ENCODE peak calls at places on chromosome 17, in seven cellular contexts. T, X, U, A, D, P and R are unnamed samples.

GRCh38 chr17:77841742-77842141 is 116.8 kb upstream of the TNRC6C start:
- DNase-seq in T (peak), X (no peak), U (no peak), A (no peak), D (no peak), P (no peak), R (no peak)

GRCh38 chr17:68452724-68453290 is 4.5 kb downstream of the WIPI1 start:
- DNase-seq in T (no peak), X (no peak), U (no peak), A (no peak), D (no peak), P (no peak), R (no peak)

GRCh38 chr17:50346313-50347086 is 574 bp downstream of the XYLT2 start:
- DNase-seq in T (peak), X (peak), U (peak), A (peak), D (peak), P (peak), R (no peak)

GRCh38 chr17:4858068-4858879 is 25.1 kb downstream of the MINK1 start:
- DNase-seq in T (peak), X (peak), U (no peak), A (no peak), D (no peak), P (peak), R (no peak)

GRCh38 chr17:63246344-63246743 is 199.8 kb downstream of the CYB561 start:
- DNase-seq in T (no peak), X (no peak), U (no peak), A (no peak), D (no peak), P (no peak), R (no peak)

GRCh38 chr17:3870871-3871306 is 22.0 kb downstream of the CAMKK1 start:
- DNase-seq in T (no peak), X (no peak), U (peak), A (no peak), D (no peak), P (no peak), R (no peak)

GRCh38 chr17:79496422-79497005 is 114.3 kb downstream of the RBFOX3 start:
- DNase-seq in T (no peak), X (no peak), U (no peak), A (no peak), D (no peak), P (no peak), R (no peak)

GRCh38 chr17:37642706-37643105 is 540 bp downstream of the DDX52 start:
- DNase-seq in T (no peak), X (no peak), U (no peak), A (peak), D (no peak), P (no peak), R (peak)

GRCh38 chr17:60959696-60960095 is 282.0 kb downstream of the BCAS3 start:
- DNase-seq in T (no peak), X (no peak), U (no peak), A (no peak), D (no peak), P (no peak), R (no peak)

GRCh38 chr17:57772774-57773173 is 27.7 kb upstream of the CCDC182 start:
- DNase-seq in T (no peak), X (no peak), U (no peak), A (peak), D (no peak), P (no peak), R (no peak)

GRCh38 chr17:48588519-48588918 is 1.5 kb downstream of the HOXB3 start:
- DNase-seq in T (no peak), X (no peak), U (no peak), A (no peak), D (no peak), P (no peak), R (no peak)

GRCh38 chr17:76501827-76502307 is 644 bp upstream of the RHBDF2 start:
- DNase-seq in T (no peak), X (no peak), U (no peak), A (no peak), D (no peak), P (no peak), R (no peak)

GRCh38 chr17:35841505-35841904 is 27.2 kb downstream of the HEATR9 start:
- DNase-seq in T (no peak), X (no peak), U (no peak), A (no peak), D (no peak), P (no peak), R (no peak)

GRCh38 chr17:34852614-34853013 is 108.6 kb downstream of the CCT6B start:
- DNase-seq in T (no peak), X (no peak), U (no peak), A (no peak), D (no peak), P (no peak), R (no peak)

GRCh38 chr17:50318551-50319310 is 27.2 kb upstream of the XYLT2 start:
- DNase-seq in T (no peak), X (no peak), U (no peak), A (no peak), D (no peak), P (no peak), R (no peak)

GRCh38 chr17:78497115-78497540 is 80.1 kb downstream of the DNAH17 start:
- DNase-seq in T (peak), X (peak), U (peak), A (peak), D (peak), P (peak), R (peak)

DNA sequence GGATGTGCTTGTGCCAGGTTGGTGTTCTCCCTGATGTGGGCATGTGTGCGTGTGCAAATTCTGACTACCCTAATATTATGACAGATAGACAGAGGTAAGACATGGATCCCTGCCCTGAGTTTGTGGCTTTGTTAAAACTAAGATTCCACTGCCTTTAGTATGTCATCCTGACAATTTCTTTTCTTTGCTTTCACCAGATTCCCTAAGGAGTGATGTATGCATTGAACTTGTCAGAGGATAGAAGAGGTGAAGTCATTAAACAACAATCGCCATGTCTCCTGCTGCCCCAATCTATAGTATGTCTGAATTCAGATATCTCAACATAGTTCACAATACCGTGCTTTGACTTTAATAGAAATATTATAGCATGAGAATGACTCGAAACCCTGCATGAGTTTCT is 137.1 kb upstream of the ELAC2 start:
- DNase-seq in T (no peak), X (no peak), U (no peak), A (no peak), D (no peak), P (no peak), R (no peak)
- TF ChIP-seq CTCF in T (no peak), X (no peak), U (no peak), A (no peak), D (no peak), P (no peak), R (no peak)

GRCh38 chr17:2511462-2512369 is at the start of gene METTL16:
- DNase-seq in T (peak), X (peak), U (peak), A (peak), D (peak), P (peak), R (peak)
- TF ChIP-seq CTCF in T (no peak), X (no peak), U (no peak), A (no peak), D (no peak), P (no peak), R (no peak)

GRCh38 chr17:75289832-75290337 is 652 bp upstream of the SLC25A19 start:
- DNase-seq in T (peak), X (peak), U (peak), A (peak), D (peak), P (no peak), R (peak)
- TF ChIP-seq CTCF in T (no peak), X (no peak), U (peak), A (peak), D (peak), P (no peak), R (peak)

DNA sequence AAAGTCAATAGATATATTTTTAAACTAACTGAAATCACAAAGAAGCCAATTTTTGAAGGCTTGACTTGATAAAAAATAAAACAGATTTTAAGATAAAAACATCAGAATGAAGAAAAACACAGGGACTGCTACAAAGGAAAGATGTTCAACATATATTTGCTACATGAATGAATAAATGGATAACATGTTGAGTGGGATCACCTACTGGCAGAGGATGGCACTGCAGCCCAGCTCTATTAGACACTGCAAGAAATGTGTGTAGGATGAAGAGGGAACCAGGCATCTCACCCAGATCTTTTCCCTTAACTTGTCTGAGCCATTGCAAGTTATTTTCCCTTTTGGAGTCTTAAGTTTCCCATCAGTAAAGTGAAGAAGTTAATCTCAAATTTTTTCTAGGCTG is 4.2 kb downstream of the AIPL1 start:
- DNase-seq in T (no peak), X (no peak), U (no peak), A (no peak), D (no peak), P (no peak), R (no peak)
- TF ChIP-seq CTCF in T (peak), X (no peak), U (no peak), A (no peak), D (no peak), P (peak), R (peak)